ENCODE peak calls at places on chromosomes 1 and 21, in five cellular contexts. S is fibroblast of lung, T is lower lobe of right lung, I is upper lobe of right lung, D is endodermal cell. L is an unnamed sample.

GRCh38 chr1:67138813-67139539 is 4.2 kb upstream of the C1orf141 start:
- DNase-seq in S (no peak), T (no peak), I (no peak), D (no peak), L (no peak)

GRCh38 chr1:173193639-173194038 is 13.5 kb downstream of the TNFSF4 start:
- DNase-seq in S (peak), T (no peak), I (no peak), D (no peak), L (no peak)

GRCh38 chr1:46489638-46490602 is at the start of gene DMBX1:
- DNase-seq in S (no peak), T (no peak), I (peak), D (peak), L (no peak)

GRCh38 chr1:202677433-202677832 is 32.8 kb downstream of the SYT2 start:
- DNase-seq in S (no peak), T (no peak), I (no peak), D (no peak), L (no peak)

GRCh38 chr1:222749927-222750326 is 12.9 kb downstream of the FAM177B start:
- DNase-seq in S (no peak), T (no peak), I (no peak), D (peak), L (no peak)

GRCh38 chr1:7538033-7538432 is 233.1 kb upstream of the VAMP3 start:
- DNase-seq in S (peak), T (no peak), I (no peak), D (peak), L (no peak)

GRCh38 chr1:94708299-94708685 is 111.9 kb upstream of the SLC44A3 start:
- DNase-seq in S (no peak), T (no peak), I (no peak), D (peak), L (peak)

GRCh38 chr1:194184402-194184801 is 998.0 kb upstream of the B3GALT2 start:
- DNase-seq in S (peak), T (no peak), I (no peak), D (no peak), L (no peak)

GRCh38 chr1:48039088-48040049 is 42.2 kb upstream of the TRABD2B start:
- DNase-seq in S (peak), T (no peak), I (no peak), D (peak), L (no peak)

GRCh38 chr1:197444754-197445153 is 176.7 kb downstream of the CRB1 start:
- DNase-seq in S (peak), T (no peak), I (no peak), D (no peak), L (no peak)

GRCh38 chr1:7808253-7808844 is 24.3 kb downstream of the PER3 start:
- DNase-seq in S (peak), T (no peak), I (no peak), D (no peak), L (no peak)

GRCh38 chr21:28272272-28272992 is 720.2 kb downstream of the LTN1 start:
- DNase-seq in S (peak), T (no peak), I (no peak), D (no peak), L (no peak)

GRCh38 chr1:153533689-153534201 is 2.0 kb downstream of the S100A6 start:
- DNase-seq in S (peak), T (no peak), I (peak), D (peak), L (peak)

GRCh38 chr1:242189591-242189990 is 190.7 kb upstream of the MAP1LC3C start:
- DNase-seq in S (no peak), T (no peak), I (no peak), D (peak), L (no peak)

GRCh38 chr1:16376971-16377370 is 9.9 kb downstream of the SZRD1 start:
- DNase-seq in S (no peak), T (no peak), I (no peak), D (no peak), L (no peak)

GRCh38 chr21:15442743-15443142 is 287.0 kb upstream of the USP25 start:
- DNase-seq in S (no peak), T (no peak), I (no peak), D (no peak), L (no peak)

GRCh38 chr1:198771562-198772153 is 132.8 kb downstream of the PTPRC start:
- DNase-seq in S (peak), T (no peak), I (no peak), D (no peak), L (no peak)

GRCh38 chr1:171769171-171769570 is 12.3 kb upstream of the METTL13 start:
- DNase-seq in S (no peak), T (no peak), I (no peak), D (no peak), L (no peak)

GRCh38 chr1:24151175-24151533 is 8.2 kb upstream of the IL22RA1 start:
- DNase-seq in S (no peak), T (no peak), I (no peak), D (peak), L (no peak)

GRCh38 chr1:66860529-66860928 is 59.5 kb upstream of the INSL5 start:
- DNase-seq in S (no peak), T (no peak), I (no peak), D (no peak), L (no peak)

GRCh38 chr1:151002006-151002405 is 4.7 kb downstream of the MINDY1 start:
- DNase-seq in S (no peak), T (no peak), I (no peak), D (no peak), L (no peak)

GRCh38 chr1:19792237-19793002 is 7.3 kb downstream of the TMCO4 start:
- DNase-seq in S (no peak), T (no peak), I (no peak), D (no peak), L (no peak)

GRCh38 chr1:221708987-221709386 is 32.9 kb downstream of the DUSP10 start:
- DNase-seq in S (peak), T (no peak), I (no peak), D (no peak), L (peak)

GRCh38 chr1:155091071-155092051 is 12.7 kb downstream of the EFNA3 start:
- DNase-seq in S (peak), T (peak), I (peak), D (peak), L (peak)

GRCh38 chr1:112461200-112461871 is 47.4 kb upstream of the WNT2B start:
- DNase-seq in S (no peak), T (no peak), I (no peak), D (peak), L (no peak)

GRCh38 chr1:8816831-8817412 is 518 bp downstream of the RERE start:
- DNase-seq in S (no peak), T (peak), I (peak), D (peak), L (peak)

GRCh38 chr1:212928323-212929281 is 21.7 kb upstream of the VASH2 start:
- DNase-seq in S (no peak), T (no peak), I (no peak), D (peak), L (no peak)

GRCh38 chr1:3070654-3071506 is 1.9 kb downstream of the PRDM16 start:
- DNase-seq in S (no peak), T (peak), I (peak), D (peak), L (no peak)

GRCh38 chr1:48859429-48859828 is 82.7 kb upstream of the BEND5 start:
- DNase-seq in S (peak), T (no peak), I (no peak), D (no peak), L (no peak)

GRCh38 chr1:235923466-235924008 is 56.8 kb upstream of the LYST start:
- DNase-seq in S (peak), T (no peak), I (no peak), D (no peak), L (no peak)

GRCh38 chr1:24393892-24394291 is 19.7 kb downstream of the STPG1 start:
- DNase-seq in S (peak), T (no peak), I (no peak), D (no peak), L (no peak)

GRCh38 chr1:66412689-66413088 is 121.3 kb upstream of the SGIP1 start:
- DNase-seq in S (no peak), T (no peak), I (no peak), D (no peak), L (no peak)

DNA sequence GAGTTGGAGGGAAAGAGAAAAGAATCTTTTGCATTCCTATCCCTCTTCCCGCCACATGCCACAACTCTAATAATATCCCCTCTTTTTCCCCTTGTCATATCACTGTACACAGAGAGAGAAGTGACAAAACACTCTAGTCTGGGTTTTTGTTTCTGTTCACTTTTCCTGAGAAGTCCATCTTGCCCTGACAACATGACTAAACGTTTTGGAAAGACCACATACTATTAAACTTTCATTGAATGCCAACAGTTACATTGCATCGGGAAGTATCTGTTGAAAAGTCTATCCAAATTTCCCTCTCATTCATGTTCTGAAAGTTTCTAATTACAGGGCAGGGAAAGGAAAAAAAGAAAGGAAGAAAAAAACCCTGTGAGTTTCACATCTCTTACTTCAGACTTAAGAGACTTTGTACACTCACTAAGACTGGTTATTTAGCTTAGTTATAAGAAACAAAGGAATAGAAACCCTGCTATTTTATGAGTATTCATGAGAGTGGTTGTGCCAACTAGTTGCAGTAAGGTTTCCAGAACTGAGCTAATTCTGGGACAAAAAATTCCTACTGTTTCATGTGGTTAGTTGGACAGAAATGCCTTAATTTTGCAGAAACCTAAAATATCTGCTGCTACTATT is 16.9 kb downstream of the PLA2G4A start:
- DNase-seq in S (no peak), T (no peak), I (no peak), D (no peak), L (no peak)
- H3K27ac ChIP-seq in S (no peak), T (no peak), I (no peak), D (no peak), L (no peak)

GRCh38 chr21:45818904-45819285 is 162.7 kb upstream of the COL6A1 start:
- DNase-seq in S (peak), T (no peak), I (no peak), D (no peak), L (no peak)
- H3K4me3 ChIP-seq in S (no peak), T (no peak), I (no peak), D (no peak), L (no peak)

DNA sequence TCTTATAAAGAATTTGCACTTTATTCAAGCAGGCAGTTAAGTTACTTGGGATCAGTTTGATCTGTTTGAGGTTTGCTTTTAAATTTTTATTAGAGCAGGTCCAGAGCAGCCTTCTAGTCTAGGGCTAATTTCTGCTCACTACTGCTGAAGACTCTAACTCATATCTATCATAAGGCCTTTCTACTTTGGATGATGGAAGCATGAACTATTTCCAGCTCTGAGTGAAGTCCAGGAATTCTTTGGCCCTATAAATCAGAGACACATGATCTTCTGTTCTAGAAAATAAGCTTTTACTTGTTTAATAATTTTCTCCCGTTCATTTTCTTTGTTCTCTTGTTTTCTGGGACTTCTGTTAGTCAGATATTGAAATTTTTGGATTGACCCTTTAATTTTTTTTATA is 14.7 kb downstream of the NIBAN1 start:
- DNase-seq in S (no peak), T (no peak), I (no peak), D (no peak), L (no peak)
- H3K27ac ChIP-seq in S (no peak), T (no peak), I (no peak), D (no peak), L (peak)

GRCh38 chr1:44355582-44356305 is 687 bp upstream of the ERI3 start:
- DNase-seq in S (no peak), T (no peak), I (no peak), D (no peak), L (no peak)
- H3K4me3 ChIP-seq in S (peak), T (peak), I (peak), D (peak), L (peak)